ENCODE peak calls at places on chromosomes 4 and X, in four cellular contexts. X is WTC11, Z is HepG2, Y is K562. D is an unnamed sample.

GRCh38 chr4:73832651-73833237 is 3.7 kb upstream of the CXCL6 start:
- DNase-seq in X (no peak), Z (no peak), Y (peak), D (no peak)

GRCh38 chrX:42119076-42119475 is 195.7 kb upstream of the CASK start:
- DNase-seq in X (no peak), Z (peak), Y (no peak), D (no peak)

GRCh38 chrX:115229337-115229991 is 4.4 kb downstream of the LRCH2 start:
- DNase-seq in X (no peak), Z (no peak), Y (no peak), D (no peak)

GRCh38 chrX:110087485-110088356 is 84.8 kb downstream of the TMEM164 start:
- DNase-seq in X (no peak), Z (no peak), Y (no peak), D (no peak)

GRCh38 chr4:4585012-4585670 is 43.3 kb upstream of the STX18 start:
- DNase-seq in X (no peak), Z (no peak), Y (no peak), D (no peak)

GRCh38 chr4:53676402-53676871 is 85.2 kb upstream of the LNX1 start:
- DNase-seq in X (no peak), Z (no peak), Y (no peak), D (no peak)

GRCh38 chrX:140723251-140723650 is 13.7 kb downstream of the LINC00632 start:
- DNase-seq in X (no peak), Z (no peak), Y (no peak), D (no peak)

GRCh38 chrX:105698386-105698785 is 124.0 kb upstream of the NRK start:
- DNase-seq in X (no peak), Z (no peak), Y (no peak), D (no peak)

GRCh38 chr4:37530451-37530850 is 155.7 kb downstream of the RELL1 start:
- DNase-seq in X (no peak), Z (no peak), Y (no peak), D (no peak)

GRCh38 chr4:182143822-182144620 is 99.2 kb upstream of the TENM3 start:
- DNase-seq in X (peak), Z (no peak), Y (no peak), D (no peak)

GRCh38 chrX:44908198-44908597 is 35.2 kb downstream of the KDM6A start:
- DNase-seq in X (no peak), Z (no peak), Y (no peak), D (no peak)

GRCh38 chr4:86778169-86778568 is 71.0 kb downstream of the SLC10A6 start:
- DNase-seq in X (no peak), Z (no peak), Y (no peak), D (no peak)

GRCh38 chr4:109738104-109738872 is 8.4 kb upstream of the PLA2G12A start:
- DNase-seq in X (no peak), Z (no peak), Y (no peak), D (no peak)

GRCh38 chrX:71282514-71283408 is 674 bp upstream of the NONO start:
- DNase-seq in X (no peak), Z (peak), Y (no peak), D (no peak)

GRCh38 chrX:332496-332860 is 13.9 kb upstream of the GTPBP6 start:
- DNase-seq in X (no peak), Z (no peak), Y (no peak), D (no peak)

GRCh38 chrX:14817559-14817958 is 55.3 kb downstream of the FANCB start:
- DNase-seq in X (no peak), Z (no peak), Y (no peak), D (no peak)

GRCh38 chr4:104524591-104524990 is 29.9 kb upstream of the CXXC4 start:
- DNase-seq in X (no peak), Z (no peak), Y (no peak), D (no peak)

GRCh38 chr4:163166041-163166579 is 580 bp downstream of the NAF1 start:
- DNase-seq in X (peak), Z (peak), Y (peak), D (no peak)

GRCh38 chr4:8238515-8239053 is 31.0 kb upstream of the HTRA3 start:
- DNase-seq in X (peak), Z (peak), Y (peak), D (no peak)

GRCh38 chr4:73620115-73620792 is at the start of gene RASSF6:
- DNase-seq in X (peak), Z (no peak), Y (peak), D (no peak)

GRCh38 chrX:150361070-150361776 is 1.9 kb upstream of the MAMLD1 start:
- DNase-seq in X (peak), Z (no peak), Y (peak), D (no peak)

GRCh38 chrX:154534526-154535322 is 11.9 kb downstream of the G6PD start:
- DNase-seq in X (peak), Z (peak), Y (peak), D (peak)

GRCh38 chr4:109156346-109156745 is 146.1 kb downstream of the COL25A1 start:
- DNase-seq in X (no peak), Z (no peak), Y (no peak), D (no peak)

GRCh38 chr4:165060938-165061337 is 7.3 kb downstream of the TRIM75 start:
- DNase-seq in X (no peak), Z (no peak), Y (no peak), D (no peak)

GRCh38 chr4:39464886-39465501 is 6.1 kb downstream of the LIAS start:
- DNase-seq in X (no peak), Z (no peak), Y (peak), D (no peak)

GRCh38 chr4:89400408-89401035 is 92.9 kb upstream of the GPRIN3 start:
- DNase-seq in X (no peak), Z (no peak), Y (no peak), D (no peak)

GRCh38 chrX:50799531-50799961 is 14.4 kb downstream of the SHROOM4 start:
- DNase-seq in X (no peak), Z (no peak), Y (no peak), D (no peak)

GRCh38 chrX:23786268-23786815 is 3.4 kb downstream of the SAT1 start:
- DNase-seq in X (no peak), Z (no peak), Y (no peak), D (no peak)

GRCh38 chr4:6332669-6333050 is 63.0 kb downstream of the WFS1 start:
- DNase-seq in X (no peak), Z (no peak), Y (no peak), D (no peak)

GRCh38 chr4:6335040-6335590 is 65.5 kb downstream of the WFS1 start:
- DNase-seq in X (no peak), Z (no peak), Y (no peak), D (no peak)

GRCh38 chr4:6334203-6334887 is 64.7 kb downstream of the WFS1 start:
- DNase-seq in X (no peak), Z (no peak), Y (no peak), D (no peak)

GRCh38 chr4:6332042-6332668 is 62.5 kb downstream of the WFS1 start:
- DNase-seq in X (peak), Z (no peak), Y (peak), D (no peak)

GRCh38 chr4:6333301-6334202 is 63.9 kb downstream of the WFS1 start:
- DNase-seq in X (no peak), Z (no peak), Y (peak), D (no peak)
- TF ChIP-seq CREM in X (no peak), Z (no peak), Y (no peak), D (no peak)

GRCh38 chr4:1137850-1138249 is 24.5 kb upstream of the RNF212 start:
- DNase-seq in X (no peak), Z (no peak), Y (no peak), D (no peak)
- TF ChIP-seq CREM in X (no peak), Z (no peak), Y (no peak), D (no peak)

DNA sequence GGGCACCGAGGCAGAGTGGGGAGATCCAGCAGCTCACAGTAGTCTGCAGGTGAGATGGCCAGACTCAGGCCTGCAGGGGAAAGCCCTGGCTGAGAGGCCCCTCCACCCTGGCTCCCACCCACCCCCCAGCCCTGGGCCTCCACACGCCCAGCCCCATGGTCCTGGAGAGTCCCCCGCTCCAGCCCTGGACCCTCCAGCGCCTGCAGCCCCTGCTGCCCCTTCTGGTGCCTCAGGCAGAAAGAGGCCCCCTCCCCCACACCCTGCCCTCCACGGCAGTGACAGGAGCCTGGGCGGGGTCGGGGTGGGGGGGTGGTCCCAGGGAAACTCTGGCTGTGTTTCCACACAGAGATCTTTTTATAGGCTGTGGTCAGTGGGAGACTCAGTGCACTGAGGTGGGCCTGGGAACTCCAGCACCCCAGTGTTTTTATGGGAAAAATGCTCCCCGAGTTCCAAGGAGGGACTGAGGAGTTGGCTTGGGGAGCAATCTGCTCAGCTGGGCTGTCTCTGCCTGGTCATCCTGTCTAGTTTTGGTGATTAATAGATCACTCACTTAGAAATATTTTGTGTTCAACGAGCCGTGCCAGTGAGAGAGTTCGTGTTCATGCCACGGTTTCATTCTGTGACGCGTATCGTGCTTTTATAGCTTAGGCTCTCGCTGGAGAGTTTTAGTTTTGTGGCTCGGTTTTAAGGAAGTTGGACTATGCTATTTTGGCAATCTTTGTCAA is 53.1 kb upstream of the HGFAC start:
- DNase-seq in X (no peak), Z (no peak), Y (no peak), D (peak)
- TF ChIP-seq CREM in X (no peak), Z (no peak), Y (no peak), D (peak)

DNA sequence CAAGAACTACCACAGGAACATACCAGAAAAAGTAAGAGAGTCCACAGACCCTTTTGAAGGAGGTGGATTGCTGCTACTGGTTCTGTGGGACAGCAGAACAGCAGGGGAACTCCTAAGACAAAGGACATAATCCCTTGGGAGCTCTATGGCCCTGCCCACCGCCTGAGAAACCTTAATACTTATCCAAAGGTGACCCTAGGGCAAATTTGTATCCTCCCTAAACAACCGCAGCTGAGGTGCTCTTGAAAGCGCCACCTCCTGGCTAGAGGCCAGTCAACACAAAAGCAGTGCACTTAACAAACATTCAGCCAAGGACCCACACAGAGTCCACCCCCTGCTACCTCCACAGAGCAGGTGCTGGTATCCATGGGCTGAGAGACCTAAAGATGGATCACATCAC is 136.8 kb downstream of the ADAM29 start:
- DNase-seq in X (peak), Z (no peak), Y (no peak), D (no peak)
- TF ChIP-seq CREM in X (no peak), Z (no peak), Y (no peak), D (no peak)

DNA sequence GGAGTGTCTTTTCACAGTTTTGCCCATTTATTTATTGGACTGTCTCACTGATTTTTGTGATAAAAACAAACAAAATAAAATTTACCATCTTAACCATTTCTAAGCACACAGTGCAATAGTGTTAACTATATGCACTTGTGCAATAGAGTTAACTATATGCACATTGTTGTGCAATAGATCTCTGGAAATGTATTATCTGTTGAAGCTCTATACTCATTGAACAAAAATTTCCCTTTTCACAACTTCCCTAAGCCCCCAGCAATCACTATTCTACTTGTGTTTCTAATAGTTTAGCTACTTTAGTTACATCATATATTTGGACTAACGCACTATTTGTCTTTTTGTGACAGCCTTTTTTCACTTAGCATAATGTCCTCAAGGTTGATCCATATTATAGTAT is 59.7 kb upstream of the BEX4 start:
- DNase-seq in X (no peak), Z (no peak), Y (no peak), D (no peak)
- TF ChIP-seq CREM in X (no peak), Z (no peak), Y (no peak), D (no peak)

GRCh38 chr4:154120690-154121089 is 331.8 kb upstream of the SFRP2 start:
- DNase-seq in X (no peak), Z (no peak), Y (no peak), D (no peak)
- TF ChIP-seq CREM in X (no peak), Z (no peak), Y (no peak), D (no peak)

DNA sequence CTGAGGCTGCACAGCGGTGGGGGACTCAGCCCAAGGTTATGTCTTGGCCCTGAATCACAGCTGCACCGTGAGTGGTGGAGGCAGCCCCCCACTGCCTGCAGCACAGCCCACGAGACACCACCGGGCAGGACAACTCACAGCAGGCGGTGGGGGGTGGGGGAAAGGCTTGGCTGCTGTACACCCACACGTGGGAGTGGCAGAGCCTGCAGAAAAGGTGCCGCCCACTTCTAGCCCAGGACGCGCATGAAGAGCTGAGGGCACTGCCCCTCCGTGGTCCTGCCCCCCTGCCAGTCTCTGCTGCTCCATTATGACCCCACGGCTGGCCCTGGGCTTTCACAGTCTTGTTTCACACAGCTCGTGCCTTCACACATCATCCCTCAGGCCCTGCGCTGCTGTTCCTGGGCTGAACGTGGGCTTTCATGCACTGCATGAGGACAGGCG is 40.8 kb downstream of the FGFRL1 start:
- DNase-seq in X (no peak), Z (no peak), Y (no peak), D (no peak)
- TF ChIP-seq CREM in X (no peak), Z (no peak), Y (no peak), D (no peak)

DNA sequence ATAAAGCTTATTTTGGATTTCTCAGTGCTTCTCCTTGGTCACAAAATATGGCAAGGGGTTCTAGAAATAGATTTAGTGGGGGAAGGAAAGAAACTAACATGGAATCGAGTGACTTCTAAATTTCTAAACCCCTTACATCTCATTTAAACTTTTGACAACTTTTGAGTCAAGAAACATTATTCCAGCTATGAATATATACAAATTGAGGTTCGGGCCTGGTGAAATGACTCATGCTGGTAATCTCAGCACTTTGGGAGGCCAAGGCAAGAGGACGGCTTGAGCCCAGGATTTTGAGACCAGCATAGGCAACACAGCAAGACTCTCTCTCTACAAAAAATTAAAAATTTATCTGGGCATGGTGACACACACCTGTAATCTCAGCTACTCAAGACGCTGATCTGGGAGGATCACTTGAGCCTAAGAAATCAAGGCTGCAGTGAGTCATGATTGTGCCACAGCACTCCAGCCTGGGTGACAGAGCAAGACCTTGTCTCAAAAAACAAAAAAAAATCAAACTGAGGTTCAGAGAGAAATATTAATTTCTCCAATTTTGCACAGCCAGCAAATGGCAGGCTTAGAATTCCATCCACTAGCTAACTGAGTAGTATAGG is 99.8 kb downstream of the ANXA3 start:
- DNase-seq in X (no peak), Z (no peak), Y (no peak), D (no peak)
- TF ChIP-seq CREM in X (no peak), Z (no peak), Y (no peak), D (no peak)

GRCh38 chr4:70581980-70582379 is 10.1 kb upstream of the AMBN start:
- DNase-seq in X (no peak), Z (no peak), Y (no peak), D (no peak)

GRCh38 chr4:70589785-70590184 is 2.3 kb upstream of the AMBN start:
- DNase-seq in X (no peak), Z (no peak), Y (no peak), D (no peak)

GRCh38 chr4:70586841-70587240 is 5.2 kb upstream of the AMBN start:
- DNase-seq in X (no peak), Z (no peak), Y (no peak), D (no peak)

GRCh38 chr4:70583952-70584834 is 7.9 kb upstream of the AMBN start:
- DNase-seq in X (no peak), Z (peak), Y (no peak), D (no peak)
- TF ChIP-seq CREM in X (no peak), Z (no peak), Y (no peak), D (no peak)

DNA sequence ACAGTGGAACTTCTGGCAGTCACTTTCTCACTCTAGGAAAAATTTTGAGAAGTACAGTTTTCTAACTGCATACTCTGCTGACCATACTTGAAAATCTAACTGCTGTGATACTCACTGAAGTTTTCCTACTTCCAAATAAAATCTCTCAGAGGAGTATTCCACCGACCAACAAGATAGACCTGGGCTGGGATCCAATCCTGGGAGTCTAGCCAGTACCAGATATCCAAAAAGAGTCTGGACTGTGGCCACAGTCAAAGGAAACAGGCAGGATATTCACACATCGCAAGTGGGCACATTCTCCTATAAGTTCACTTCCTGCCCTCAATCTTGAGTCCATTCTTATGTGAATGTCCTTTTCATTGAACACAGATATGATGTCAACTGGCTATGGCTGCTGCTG is 1138.7 kb upstream of the PCDH7 start:
- DNase-seq in X (no peak), Z (no peak), Y (no peak), D (no peak)
- TF ChIP-seq CREM in X (no peak), Z (no peak), Y (no peak), D (no peak)

D was measured in GM12878.